ENCODE peak calls at places on chromosomes 3 and 15, in nine cellular contexts. H is endothelial cell, B is neural progenitor cell, Q is nephron progenitor cell, I is ascending aorta, P is hepatocyte, X is AG09319, O is tibial artery, E is astrocyte of the spinal cord. S is an unnamed sample.
A peak's percentile ranks its signal among the peaks of the same experiment; 100 is the strongest.

GRCh38 chr15:75641603-75642002 is 1.6 kb upstream of the IMP3 start:
- DNase-seq in H (no peak), B (no peak), Q (no peak), I (no peak), P (no peak), X (no peak), O (no peak), E (no peak), S (no peak)

GRCh38 chr3:99578339-99578970 is 59.9 kb upstream of the COL8A1 start:
- DNase-seq in H (no peak), B (no peak), Q (no peak), I (no peak), P (no peak), X (no peak), O (no peak), E (peak; percentile 44), S (no peak)

GRCh38 chr3:131431754-131432153 is 50.2 kb downstream of the NUDT16 start:
- DNase-seq in H (no peak), B (no peak), Q (no peak), I (no peak), P (no peak), X (no peak), O (no peak), E (no peak), S (no peak)

GRCh38 chr3:160448845-160449659 is 534 bp downstream of the TRIM59 start:
- DNase-seq in H (no peak), B (peak; percentile 12), Q (peak; percentile 72), I (no peak), P (no peak), X (peak; percentile 19), O (no peak), E (peak; percentile 43), S (no peak)

GRCh38 chr15:33448961-33449611 is 138.3 kb downstream of the RYR3 start:
- DNase-seq in H (no peak), B (no peak), Q (peak; percentile 22), I (no peak), P (no peak), X (no peak), O (no peak), E (no peak), S (no peak)

GRCh38 chr3:194103475-194103874 is 32.5 kb upstream of the HES1 start:
- DNase-seq in H (no peak), B (no peak), Q (no peak), I (no peak), P (no peak), X (no peak), O (no peak), E (no peak), S (no peak)

GRCh38 chr3:193572426-193572908 is 17.8 kb upstream of the ATP13A4 start:
- DNase-seq in H (peak; percentile 66), B (peak; percentile 81), Q (peak; percentile 64), I (no peak), P (peak; percentile 83), X (peak; percentile 8), O (no peak), E (peak; percentile 66), S (no peak)

GRCh38 chr15:94893091-94893490 is 661.7 kb downstream of the MCTP2 start:
- DNase-seq in H (no peak), B (no peak), Q (no peak), I (no peak), P (no peak), X (no peak), O (no peak), E (no peak), S (no peak)

GRCh38 chr15:90895571-90896117 is 7.5 kb upstream of the MAN2A2 start:
- DNase-seq in H (no peak), B (peak; percentile 26), Q (no peak), I (no peak), P (no peak), X (no peak), O (no peak), E (no peak), S (no peak)

GRCh38 chr3:165805834-165806561 is 31.2 kb downstream of the BCHE start:
- DNase-seq in H (no peak), B (no peak), Q (no peak), I (no peak), P (no peak), X (no peak), O (no peak), E (no peak), S (no peak)

GRCh38 chr3:110384601-110385000 is 687.0 kb upstream of the NECTIN3 start:
- DNase-seq in H (no peak), B (no peak), Q (no peak), I (no peak), P (no peak), X (peak; percentile 39), O (no peak), E (peak; percentile 45), S (no peak)

DNA sequence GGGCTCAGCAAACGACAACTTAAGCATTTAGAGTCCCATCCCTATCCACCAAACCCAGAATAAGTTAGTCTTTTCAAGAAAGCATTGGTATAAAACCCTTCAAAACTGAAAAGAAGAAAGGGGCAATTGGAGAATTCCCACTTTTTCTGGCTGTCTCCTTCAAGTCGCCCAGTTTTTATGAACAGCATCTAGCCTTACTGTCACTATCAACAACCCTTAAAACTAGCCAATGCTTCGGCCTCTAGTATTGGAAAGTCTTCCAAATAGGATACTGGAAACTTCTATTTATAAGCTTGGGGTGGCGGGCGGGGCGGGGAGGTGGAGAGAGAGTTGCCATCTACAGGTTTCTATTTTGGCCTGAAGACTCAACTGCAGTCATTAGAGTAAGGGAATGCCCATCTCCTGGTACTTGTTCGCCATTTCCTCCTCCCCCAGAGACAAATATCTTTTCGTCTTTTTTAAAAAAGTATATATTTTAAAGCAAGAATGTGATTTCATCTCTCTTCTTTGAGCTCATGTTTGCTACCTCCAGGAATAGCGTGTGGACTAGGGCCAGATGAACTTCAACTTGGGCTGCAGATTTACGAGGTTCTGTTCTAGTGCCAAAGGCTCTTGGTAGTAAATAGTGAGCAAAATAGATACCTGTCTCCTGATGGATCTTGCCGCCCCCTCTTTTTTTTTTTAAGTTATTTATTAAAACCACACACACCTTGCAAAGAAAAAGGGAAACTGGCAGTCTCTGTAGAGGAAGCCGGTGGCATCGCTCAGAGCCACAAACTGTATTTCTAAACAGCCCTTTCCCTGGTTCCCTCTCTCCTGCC is 2.7 kb downstream of the BCL6 start:
- DNase-seq in H (no peak), B (no peak), Q (no peak), I (no peak), P (no peak), X (no peak), O (no peak), E (peak; percentile 63), S (no peak)
- TF ChIP-seq CTCF in H (no peak), B (no peak), Q (peak; percentile 6), I (no peak), P (no peak), X (no peak), O (no peak), E (no peak), S (peak; percentile 2)

DNA sequence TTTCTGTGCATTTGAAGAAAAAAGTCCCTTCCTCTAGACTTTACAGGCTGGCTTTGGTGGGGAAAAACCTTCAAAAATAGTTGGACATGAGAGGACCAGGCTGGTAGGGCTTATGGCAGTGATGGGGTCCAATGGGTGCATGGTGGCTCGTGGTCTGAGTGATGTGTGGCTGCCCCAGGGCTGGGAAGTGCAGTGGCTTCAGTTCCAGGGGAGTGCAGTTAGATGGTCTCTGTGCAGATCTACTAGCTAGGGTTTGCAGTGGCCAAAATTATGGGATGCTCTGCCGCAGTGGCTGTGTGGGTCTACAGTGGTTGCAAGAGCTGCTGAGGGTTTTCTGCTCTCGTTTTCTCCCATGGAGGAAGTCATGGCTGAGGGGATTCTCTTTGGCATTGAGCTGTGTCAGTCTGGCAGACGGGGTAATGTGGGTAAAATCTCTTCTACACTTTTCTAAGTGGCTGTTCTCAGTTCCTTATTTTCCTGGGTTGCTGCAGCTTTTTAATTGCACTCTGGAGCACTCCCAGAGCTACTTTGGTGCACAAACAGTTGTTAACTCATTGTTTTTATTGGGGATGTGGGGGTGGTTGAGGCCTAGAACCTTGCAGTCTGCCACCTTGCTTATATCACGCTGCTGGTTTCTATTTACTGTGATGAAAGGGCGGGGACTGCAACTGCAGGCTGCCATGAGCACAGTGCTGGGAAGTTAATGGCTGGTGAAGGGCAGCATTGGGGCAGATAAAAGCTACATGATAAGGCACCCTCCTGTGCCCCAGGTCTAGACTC is 1324.6 kb downstream of the NSUN3 start:
- DNase-seq in H (no peak), B (no peak), Q (no peak), I (no peak), P (no peak), X (no peak), O (peak; percentile 28), E (no peak), S (no peak)
- TF ChIP-seq CTCF in H (no peak), B (no peak), Q (no peak), I (no peak), P (no peak), X (no peak), O (no peak), E (no peak), S (no peak)

GRCh38 chr15:31247404-31247803 is 79.2 kb upstream of the KLF13 start:
- DNase-seq in H (no peak), B (no peak), Q (no peak), I (no peak), P (no peak), X (no peak), O (no peak), E (no peak), S (no peak)

GRCh38 chr15:31248263-31248662 is 78.4 kb upstream of the KLF13 start:
- DNase-seq in H (no peak), B (no peak), Q (no peak), I (no peak), P (no peak), X (no peak), O (no peak), E (no peak), S (no peak)

GRCh38 chr15:31251165-31251564 is 75.5 kb upstream of the KLF13 start:
- DNase-seq in H (no peak), B (no peak), Q (no peak), I (no peak), P (no peak), X (no peak), O (no peak), E (no peak), S (no peak)

GRCh38 chr15:31250033-31250432 is 76.6 kb upstream of the KLF13 start:
- DNase-seq in H (no peak), B (no peak), Q (no peak), I (no peak), P (no peak), X (no peak), O (no peak), E (no peak), S (no peak)

DNA sequence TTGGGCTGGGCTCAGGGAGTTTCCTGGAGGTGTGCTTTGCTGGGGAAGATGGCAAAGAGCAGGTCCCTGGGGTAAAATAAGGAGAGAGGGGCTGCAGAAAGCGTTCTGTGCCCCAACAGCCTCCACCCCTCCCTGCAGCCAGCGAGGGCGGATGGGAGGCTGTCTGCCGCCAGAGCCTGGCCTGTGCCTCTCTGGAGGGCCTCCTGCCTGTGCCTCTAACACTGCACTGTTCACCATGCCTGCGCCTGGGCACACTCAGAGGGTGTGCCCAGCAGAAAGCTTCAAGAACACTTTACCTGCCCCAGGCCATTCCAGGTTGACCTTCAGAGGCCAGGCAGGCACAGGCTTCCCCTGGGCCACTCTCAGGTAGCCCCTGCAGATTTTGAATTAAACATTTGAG is 77.7 kb upstream of the KLF13 start:
- DNase-seq in H (no peak), B (no peak), Q (no peak), I (no peak), P (no peak), X (no peak), O (no peak), E (no peak), S (no peak)
- TF ChIP-seq CTCF in H (no peak), B (no peak), Q (no peak), I (no peak), P (no peak), X (no peak), O (no peak), E (no peak), S (no peak)

GRCh38 chr15:89496155-89497098 is at the start of gene RHCG:
- DNase-seq in H (peak; percentile 55), B (peak; percentile 77), Q (peak; percentile 60), I (peak; percentile 56), P (peak; percentile 79), X (no peak), O (peak; percentile 44), E (no peak), S (no peak)
- TF ChIP-seq CTCF in H (peak; percentile 57), B (peak; percentile 59), Q (peak; percentile 48), I (no peak), P (peak; percentile 56), X (peak; percentile 19), O (no peak), E (peak; percentile 41), S (no peak)

S was measured in omental fat pad.